ENCODE peak calls at places on chromosome 21, in four cellular contexts. One of them, this sample, is unnamed. For H3K27me3, the result is how much of the 10 kb centered on the place peaks cover.

GRCh38 chr21:20661221-20661620 is 337.0 kb upstream of the NCAM2 start:
- DNase-seq in heart right ventricle: no peak
- DNase-seq in NT2/D1: no peak
- DNase-seq in PC-3: no peak
- DNase-seq in this sample: peak

GRCh38 chr21:18002393-18002792 is 183.2 kb upstream of the C21orf91 start:
- DNase-seq in heart right ventricle: no peak
- DNase-seq in NT2/D1: no peak
- DNase-seq in PC-3: no peak
- DNase-seq in this sample: no peak

GRCh38 chr21:45747802-45748445 is 104.4 kb downstream of the PCBP3 start:
- DNase-seq in heart right ventricle: no peak
- DNase-seq in NT2/D1: no peak
- DNase-seq in PC-3: peak
- DNase-seq in this sample: peak

GRCh38 chr21:46366561-46366960 is 42.6 kb downstream of the PCNT start:
- DNase-seq in heart right ventricle: no peak
- DNase-seq in NT2/D1: no peak
- DNase-seq in PC-3: no peak
- DNase-seq in this sample: no peak

GRCh38 chr21:25934771-25935224 is 200.0 kb downstream of the GABPA start:
- DNase-seq in heart right ventricle: peak
- DNase-seq in NT2/D1: no peak
- DNase-seq in PC-3: peak
- DNase-seq in this sample: no peak

GRCh38 chr21:35619184-35619583 is 441.1 kb downstream of the SETD4 start:
- DNase-seq in heart right ventricle: no peak
- DNase-seq in NT2/D1: no peak
- DNase-seq in PC-3: peak
- DNase-seq in this sample: no peak

GRCh38 chr21:43861716-43862115 is 3.3 kb upstream of the AGPAT3 start:
- DNase-seq in heart right ventricle: no peak
- DNase-seq in NT2/D1: no peak
- DNase-seq in PC-3: no peak
- DNase-seq in this sample: peak

GRCh38 chr21:26686278-26686677 is 113.2 kb upstream of the CYYR1 start:
- DNase-seq in heart right ventricle: no peak
- DNase-seq in NT2/D1: peak
- DNase-seq in PC-3: peak
- DNase-seq in this sample: peak

GRCh38 chr21:26460621-26461020 is 112.5 kb downstream of the CYYR1 start:
- DNase-seq in heart right ventricle: no peak
- DNase-seq in NT2/D1: no peak
- DNase-seq in PC-3: no peak
- DNase-seq in this sample: no peak

GRCh38 chr21:46180778-46181391 is 3.4 kb downstream of the SPATC1L start:
- DNase-seq in heart right ventricle: no peak
- DNase-seq in NT2/D1: no peak
- DNase-seq in PC-3: no peak
- DNase-seq in this sample: peak

GRCh38 chr21:41451753-41452676 is 26.0 kb downstream of the MX1 start:
- DNase-seq in heart right ventricle: no peak
- DNase-seq in NT2/D1: no peak
- DNase-seq in PC-3: peak
- DNase-seq in this sample: no peak

GRCh38 chr21:40568756-40569155 is 278.2 kb downstream of the DSCAM start:
- DNase-seq in heart right ventricle: no peak
- DNase-seq in NT2/D1: no peak
- DNase-seq in PC-3: no peak
- DNase-seq in this sample: no peak

GRCh38 chr21:35509004-35509704 is 460.1 kb upstream of the RUNX1 start:
- DNase-seq in heart right ventricle: peak
- DNase-seq in NT2/D1: no peak
- DNase-seq in PC-3: no peak
- DNase-seq in this sample: no peak

GRCh38 chr21:31756787-31757186 is 24.9 kb upstream of the SCAF4 start:
- DNase-seq in heart right ventricle: no peak
- DNase-seq in NT2/D1: no peak
- DNase-seq in PC-3: no peak
- DNase-seq in this sample: no peak

GRCh38 chr21:45617021-45617930 is 26.2 kb upstream of the PCBP3 start:
- DNase-seq in heart right ventricle: no peak
- DNase-seq in NT2/D1: no peak
- DNase-seq in PC-3: no peak
- DNase-seq in this sample: peak

GRCh38 chr21:19900149-19900548 is 1098.1 kb upstream of the NCAM2 start:
- DNase-seq in heart right ventricle: no peak
- DNase-seq in NT2/D1: no peak
- DNase-seq in PC-3: no peak
- DNase-seq in this sample: no peak

GRCh38 chr21:26842976-26843911 is 2.0 kb downstream of the ADAMTS1 start:
- DNase-seq in heart right ventricle: peak
- DNase-seq in NT2/D1: no peak
- DNase-seq in PC-3: peak
- DNase-seq in this sample: peak

GRCh38 chr21:44938976-44939531 is 775 bp upstream of the SLX9 start:
- DNase-seq in heart right ventricle: no peak
- DNase-seq in NT2/D1: no peak
- DNase-seq in PC-3: peak
- DNase-seq in this sample: no peak

GRCh38 chr21:39675595-39675994 is 62.9 kb downstream of the B3GALT5 start:
- DNase-seq in heart right ventricle: no peak
- DNase-seq in NT2/D1: no peak
- DNase-seq in PC-3: no peak
- DNase-seq in this sample: peak

GRCh38 chr21:43805275-43805800 is 16.0 kb downstream of the RRP1 start:
- DNase-seq in heart right ventricle: no peak
- DNase-seq in NT2/D1: no peak
- DNase-seq in PC-3: no peak
- DNase-seq in this sample: peak

GRCh38 chr21:31559368-31560119 is 99.9 kb upstream of the SOD1 start:
- DNase-seq in heart right ventricle: peak
- DNase-seq in NT2/D1: peak
- DNase-seq in PC-3: peak
- DNase-seq in this sample: peak

GRCh38 chr21:16570196-16570595 is 840.4 kb downstream of the USP25 start:
- DNase-seq in heart right ventricle: no peak
- DNase-seq in NT2/D1: no peak
- DNase-seq in PC-3: no peak
- DNase-seq in this sample: no peak

GRCh38 chr21:32483293-32483595 is 70.7 kb downstream of the EVA1C start:
- DNase-seq in heart right ventricle: no peak
- DNase-seq in NT2/D1: no peak
- DNase-seq in PC-3: no peak
- DNase-seq in this sample: no peak

GRCh38 chr21:23218667-23219066 is 2220.5 kb downstream of the NCAM2 start:
- DNase-seq in heart right ventricle: no peak
- DNase-seq in NT2/D1: no peak
- DNase-seq in PC-3: peak
- DNase-seq in this sample: no peak

GRCh38 chr21:44984428-44984791 is 44.6 kb downstream of the SLX9 start:
- DNase-seq in heart right ventricle: no peak
- DNase-seq in NT2/D1: no peak
- DNase-seq in PC-3: no peak
- DNase-seq in this sample: no peak

GRCh38 chr21:45336870-45337269 is 49.2 kb upstream of the POFUT2 start:
- DNase-seq in heart right ventricle: no peak
- DNase-seq in NT2/D1: no peak
- DNase-seq in PC-3: peak
- DNase-seq in this sample: peak

GRCh38 chr21:31420988-31421387 is 76.9 kb upstream of the TIAM1 start:
- DNase-seq in heart right ventricle: no peak
- DNase-seq in NT2/D1: no peak
- DNase-seq in PC-3: no peak
- DNase-seq in this sample: no peak

GRCh38 chr21:46082638-46083270 is 15.2 kb upstream of the COL6A2 start:
- DNase-seq in heart right ventricle: no peak
- DNase-seq in NT2/D1: no peak
- DNase-seq in PC-3: no peak
- DNase-seq in this sample: no peak

GRCh38 chr21:34693192-34693810 is 24.5 kb downstream of the CLIC6 start:
- DNase-seq in heart right ventricle: peak
- DNase-seq in NT2/D1: peak
- DNase-seq in PC-3: peak
- DNase-seq in this sample: peak

GRCh38 chr21:8989883-8990325 is 1531.5 kb upstream of the TPTE start:
- DNase-seq in heart right ventricle: no peak
- DNase-seq in NT2/D1: no peak
- DNase-seq in PC-3: peak
- DNase-seq in this sample: peak

GRCh38 chr21:15682977-15683376 is 46.8 kb upstream of the USP25 start:
- DNase-seq in heart right ventricle: no peak
- DNase-seq in NT2/D1: no peak
- DNase-seq in PC-3: peak
- DNase-seq in this sample: no peak

GRCh38 chr21:44444286-44444931 is 10.9 kb upstream of the LRRC3 start:
- DNase-seq in heart right ventricle: no peak
- DNase-seq in NT2/D1: peak
- DNase-seq in PC-3: no peak
- DNase-seq in this sample: peak

GRCh38 chr21:44590311-44590721 is 2.0 kb downstream of the KRTAP10-6 start:
- DNase-seq in heart right ventricle: no peak
- DNase-seq in NT2/D1: no peak
- DNase-seq in PC-3: no peak
- DNase-seq in this sample: no peak

GRCh38 chr21:36708512-36709029 is 9.7 kb downstream of the SIM2 start:
- DNase-seq in heart right ventricle: no peak
- DNase-seq in NT2/D1: no peak
- DNase-seq in PC-3: no peak
- DNase-seq in this sample: no peak
- H3K4me3 ChIP-seq in heart right ventricle: peak
- H3K4me3 ChIP-seq in NT2/D1: peak
- H3K4me3 ChIP-seq in PC-3: no peak
- H3K4me3 ChIP-seq in this sample: peak

GRCh38 chr21:38664315-38664714 is 141.4 kb upstream of the ETS2 start:
- DNase-seq in heart right ventricle: no peak
- DNase-seq in NT2/D1: no peak
- DNase-seq in PC-3: no peak
- DNase-seq in this sample: peak

GRCh38 chr21:38662224-38662568 is 143.5 kb upstream of the ETS2 start:
- DNase-seq in heart right ventricle: no peak
- DNase-seq in NT2/D1: no peak
- DNase-seq in PC-3: no peak
- DNase-seq in this sample: peak

GRCh38 chr21:38664821-38665220 is 140.9 kb upstream of the ETS2 start:
- DNase-seq in heart right ventricle: no peak
- DNase-seq in NT2/D1: no peak
- DNase-seq in PC-3: no peak
- DNase-seq in this sample: no peak

GRCh38 chr21:38661296-38662223 is 144.2 kb upstream of the ETS2 start:
- DNase-seq in heart right ventricle: peak
- DNase-seq in NT2/D1: no peak
- DNase-seq in PC-3: no peak
- DNase-seq in this sample: peak

GRCh38 chr21:38663282-38663681 is 142.4 kb upstream of the ETS2 start:
- DNase-seq in heart right ventricle: no peak
- DNase-seq in NT2/D1: no peak
- DNase-seq in PC-3: no peak
- DNase-seq in this sample: no peak
- H3K27me3 ChIP-seq in heart right ventricle: under half
- H3K27me3 ChIP-seq in NT2/D1: half or more
- H3K27me3 ChIP-seq in PC-3: half or more
- H3K27me3 ChIP-seq in this sample: under half

DNA sequence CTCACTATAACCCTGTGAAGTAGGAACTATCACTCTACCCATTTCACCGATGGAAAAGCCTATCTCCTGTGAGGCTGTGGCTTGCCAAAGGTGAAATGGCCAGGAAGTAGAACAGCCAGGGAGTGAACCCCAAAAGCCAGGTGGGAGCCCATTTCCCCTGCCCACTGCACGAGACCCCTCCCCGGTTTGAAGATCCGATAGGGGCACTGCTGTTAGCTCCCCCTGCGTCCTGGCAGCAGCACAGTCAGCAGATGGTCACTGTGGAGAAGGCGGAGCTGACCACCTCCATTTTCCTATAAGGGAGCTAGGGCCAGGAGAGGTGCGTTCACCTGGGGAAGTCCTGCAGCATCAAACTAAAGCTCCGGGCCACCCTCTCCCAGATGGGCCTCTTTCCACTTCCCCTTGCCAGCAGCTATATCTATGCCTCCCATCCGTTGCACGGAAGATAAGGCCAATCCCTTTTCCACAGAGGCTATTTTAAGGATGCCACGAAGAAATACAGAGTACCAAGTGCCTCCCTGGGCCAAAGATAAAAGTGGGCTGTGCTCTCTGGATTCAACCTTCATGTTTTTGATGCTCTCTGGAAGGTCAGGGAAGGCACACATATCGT is 7.8 kb downstream of the ERG start:
- DNase-seq in heart right ventricle: no peak
- DNase-seq in NT2/D1: no peak
- DNase-seq in PC-3: no peak
- DNase-seq in this sample: no peak
- H3K4me3 ChIP-seq in heart right ventricle: no peak
- H3K4me3 ChIP-seq in NT2/D1: no peak
- H3K4me3 ChIP-seq in PC-3: no peak
- H3K4me3 ChIP-seq in this sample: no peak

GRCh38 chr21:14545906-14546480 is at the start of gene SAMSN1:
- DNase-seq in heart right ventricle: no peak
- DNase-seq in NT2/D1: no peak
- DNase-seq in PC-3: peak
- DNase-seq in this sample: no peak
- H3K27me3 ChIP-seq in heart right ventricle: under half
- H3K27me3 ChIP-seq in NT2/D1: under half
- H3K27me3 ChIP-seq in PC-3: under half
- H3K27me3 ChIP-seq in this sample: under half